ENCODE peak calls at places on chromosomes 5 and 9, in ten cellular contexts. S, M, X, D, R, A, U, Q, C and K are unnamed samples.

GRCh38 chr9:98172604-98173003 is 19.8 kb downstream of the CORO2A start:
- DNase-seq in S (peak), C (no peak), R (no peak), U (peak), D (peak), X (no peak), M (peak), Q (no peak), A (no peak), K (peak)

GRCh38 chr5:87361031-87361443 is 51.7 kb downstream of the CCNH start:
- DNase-seq in M (peak), C (no peak), R (no peak), X (no peak), Q (no peak), D (no peak), S (no peak), U (no peak), A (no peak), K (no peak)

GRCh38 chr9:114484854-114485443 is 20.3 kb downstream of the WHRN start:
- DNase-seq in Q (no peak), C (no peak), X (no peak), A (no peak), M (peak), D (no peak), R (no peak), S (peak), U (peak), K (no peak)

GRCh38 chr5:120817044-120817985 is 353.2 kb downstream of the PRR16 start:
- DNase-seq in R (no peak), C (no peak), U (peak), X (no peak), M (peak), S (peak), D (no peak), Q (no peak), A (no peak), K (no peak)

GRCh38 chr5:124675921-124676846 is 70.3 kb downstream of the ZNF608 start:
- DNase-seq in D (no peak), X (no peak), R (no peak), A (no peak), Q (no peak), U (no peak), M (no peak), C (no peak), S (no peak), K (no peak)

GRCh38 chr5:89967806-89968444 is 441.6 kb downstream of the CETN3 start:
- DNase-seq in Q (no peak), A (no peak), X (no peak), C (no peak), R (no peak), M (peak), D (no peak), U (no peak), S (peak), K (no peak)

GRCh38 chr5:1002836-1003235 is 5.8 kb upstream of the NKD2 start:
- DNase-seq in X (no peak), A (no peak), M (no peak), Q (no peak), S (no peak), C (no peak), U (no peak), D (no peak), R (no peak), K (no peak)

GRCh38 chr5:76084496-76085285 is 1.5 kb downstream of the SV2C start:
- DNase-seq in S (peak), D (peak), Q (no peak), A (no peak), C (no peak), R (peak), U (no peak), X (no peak), M (no peak), K (peak)

GRCh38 chr5:131264453-131265200 is 774 bp downstream of the CDC42SE2 start:
- DNase-seq in Q (peak), A (peak), X (no peak), R (peak), U (peak), M (no peak), D (peak), S (peak), C (no peak), K (peak)

GRCh38 chr5:10499066-10499465 is 57.4 kb downstream of the ROPN1L start:
- DNase-seq in A (no peak), C (no peak), M (no peak), S (no peak), Q (no peak), X (no peak), D (no peak), R (no peak), U (no peak), K (no peak)